ENCODE peak calls at places on chromosomes 3 and 15, in six cellular contexts. B is transverse colon, W is HCT116, S is breast epithelium, E is spleen, N is SK-N-SH. I is an unnamed sample.

GRCh38 chr3:46442591-46443530 is 21.8 kb downstream of the LTF start:
- DNase-seq in B (peak; percentile 72), E (no peak), W (no peak), S (no peak), N (peak; percentile 46), I (peak; percentile 28)

GRCh38 chr3:33884204-33884561 is 85.8 kb downstream of the PDCD6IP start:
- DNase-seq in N (no peak), E (no peak), B (no peak), W (no peak), S (no peak), I (peak; percentile 55)

GRCh38 chr3:48433472-48434118 is 3.7 kb upstream of the PLXNB1 start:
- DNase-seq in B (peak; percentile 84), N (no peak), W (no peak), E (peak; percentile 71), S (no peak), I (no peak)

GRCh38 chr15:39336926-39337325 is 244.0 kb upstream of the THBS1 start:
- DNase-seq in E (no peak), N (no peak), B (no peak), W (no peak), S (no peak), I (no peak)

GRCh38 chr3:53045107-53045783 is 628 bp downstream of the SFMBT1 start:
- DNase-seq in W (no peak), N (peak; percentile 92), B (peak; percentile 64), E (peak; percentile 92), S (no peak), I (no peak)

GRCh38 chr3:197963019-197963637 is 3.1 kb downstream of the LMLN start:
- DNase-seq in B (no peak), S (no peak), N (no peak), E (no peak), W (no peak), I (no peak)

GRCh38 chr3:43948013-43948412 is 257.3 kb downstream of the ABHD5 start:
- DNase-seq in E (no peak), N (no peak), S (no peak), W (no peak), B (no peak), I (no peak)

GRCh38 chr15:95930659-95931375 is 399.7 kb upstream of the NR2F2 start:
- DNase-seq in W (no peak), N (no peak), S (no peak), E (no peak), B (no peak), I (no peak)

GRCh38 chr15:63985221-63986184 is 60.8 kb downstream of the DAPK2 start:
- DNase-seq in E (peak; percentile 79), S (no peak), W (no peak), N (no peak), B (no peak), I (no peak)

GRCh38 chr15:100860829-100861510 is 18.7 kb upstream of the ALDH1A3 start:
- DNase-seq in E (no peak), N (no peak), S (no peak), W (no peak), B (no peak), I (no peak)

GRCh38 chr3:48039487-48040190 is 23.4 kb upstream of the MAP4 start:
- DNase-seq in E (no peak), N (no peak), W (peak; percentile 74), B (no peak), S (no peak), I (no peak)

GRCh38 chr3:126522363-126522788 is 1.6 kb upstream of the CHST13 start:
- DNase-seq in B (peak; percentile 54), E (peak; percentile 78), W (peak; percentile 28), S (peak; percentile 34), N (peak; percentile 88), I (no peak)

GRCh38 chr15:82298520-82298919 is 35.9 kb downstream of the SAXO2 start:
- DNase-seq in W (no peak), B (peak; percentile 27), S (no peak), E (peak; percentile 86), N (no peak), I (no peak)

GRCh38 chr3:113832477-113833164 is 6.0 kb upstream of the GRAMD1C start:
- DNase-seq in S (peak; percentile 30), E (no peak), B (no peak), W (no peak), N (no peak), I (no peak)

GRCh38 chr3:188590556-188590955 is 436.6 kb downstream of the LPP start:
- DNase-seq in B (no peak), S (no peak), E (no peak), W (no peak), N (no peak), I (no peak)

GRCh38 chr15:74264081-74264501 is 28.0 kb downstream of the CCDC33 start:
- DNase-seq in W (no peak), B (no peak), E (no peak), S (no peak), N (no peak), I (no peak)

GRCh38 chr3:56997675-56998074 is 62.8 kb upstream of the SPATA12 start:
- DNase-seq in B (no peak), E (no peak), S (no peak), N (no peak), W (no peak), I (no peak)

GRCh38 chr3:52186729-52187128 is 11.2 kb upstream of the ALAS1 start:
- DNase-seq in B (no peak), E (no peak), N (no peak), W (no peak), S (no peak), I (no peak)

DNA sequence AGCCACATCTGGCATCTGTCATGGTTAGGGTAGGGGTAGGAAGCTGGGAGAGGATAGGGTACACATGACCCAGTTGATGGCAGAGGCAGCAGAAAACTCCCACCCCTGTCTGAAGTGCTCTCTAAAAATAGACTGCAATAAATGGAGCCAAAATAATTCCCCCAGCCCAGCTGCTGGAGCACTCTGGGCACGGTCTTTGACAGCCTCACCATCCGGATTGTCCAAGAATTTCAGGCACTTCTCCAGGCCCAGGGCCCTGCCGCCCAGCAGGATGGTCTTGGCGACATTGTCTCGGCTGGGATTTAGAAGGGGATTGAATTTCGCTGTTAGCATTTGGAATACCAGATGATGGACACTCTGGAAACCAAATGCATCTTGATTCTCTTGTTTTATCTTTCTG is 103.7 kb downstream of the IQSEC1 start:
- DNase-seq in B (no peak), N (no peak), S (no peak), E (no peak), W (no peak), I (no peak)
- H3K27ac ChIP-seq in B (no peak overlapping the region), N (no peak overlapping the region), S (no peak overlapping the region), E (peak overlapping the region; percentile 1), W (no peak overlapping the region), I (no peak overlapping the region)

GRCh38 chr3:63937661-63938651 is 25.8 kb upstream of the SCAANT1 start:
- DNase-seq in B (peak; percentile 30), W (no peak), N (no peak), E (no peak), S (no peak), I (no peak)
- TF ChIP-seq POLR2AphosphoS5 in B (no peak), W (no peak), N (no peak), E (peak; percentile 76), S (no peak), I (no peak)

GRCh38 chr3:24390169-24390821 is 104.4 kb downstream of the THRB start:
- DNase-seq in N (no peak), W (no peak), S (no peak), E (no peak), B (no peak), I (no peak)
- H3K9me3 ChIP-seq in N (no peaks in the 10 kb centered on the region), W (no peaks in the 10 kb centered on the region), S (no peaks in the 10 kb centered on the region), E (no peaks in the 10 kb centered on the region), B (no peaks in the 10 kb centered on the region), I (no peaks in the 10 kb centered on the region)

GRCh38 chr3:115022835-115023398 is 124.2 kb downstream of the ZBTB20 start:
- DNase-seq in B (no peak), N (no peak), S (no peak), W (no peak), E (no peak), I (no peak)

GRCh38 chr3:115022214-115022613 is 124.9 kb downstream of the ZBTB20 start:
- DNase-seq in N (no peak), B (no peak), S (no peak), W (no peak), E (no peak), I (no peak)

GRCh38 chr3:115019900-115020299 is 127.2 kb downstream of the ZBTB20 start:
- DNase-seq in B (no peak), W (no peak), S (no peak), N (no peak), E (no peak), I (no peak)

GRCh38 chr3:115021061-115021460 is 126.0 kb downstream of the ZBTB20 start:
- DNase-seq in S (no peak), W (no peak), N (no peak), B (no peak), E (no peak), I (no peak)

DNA sequence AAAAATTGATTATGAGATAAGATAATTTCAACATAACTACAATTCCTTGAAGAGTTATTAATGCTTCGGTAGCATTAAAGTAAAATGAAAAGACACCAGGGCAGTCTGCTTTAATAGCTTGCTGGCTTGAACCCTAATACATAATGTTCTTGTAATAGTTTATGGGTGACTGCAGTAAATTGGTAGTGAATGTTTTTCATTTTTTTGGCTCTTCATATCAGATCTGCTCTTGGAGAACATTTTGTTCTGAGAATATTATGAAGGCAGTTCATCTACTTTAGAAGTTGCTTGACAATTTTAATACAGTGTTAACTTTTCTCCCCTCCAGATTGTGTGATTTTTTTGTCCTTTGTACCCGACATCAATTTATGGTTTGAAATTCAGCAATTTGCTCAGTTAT is 128.4 kb downstream of the ZBTB20 start:
- DNase-seq in S (no peak), N (no peak), W (no peak), E (no peak), B (no peak), I (no peak)
- H3K27ac ChIP-seq in S (peak overlapping the region; percentile 15), N (no peak overlapping the region), W (no peak overlapping the region), E (peak overlapping the region; percentile 27), B (no peak overlapping the region), I (no peak overlapping the region)

GRCh38 chr3:12461097-12461649 is 23.1 kb upstream of the TSEN2 start:
- DNase-seq in N (no peak), B (no peak), W (no peak), E (no peak), S (no peak), I (no peak)
- TF ChIP-seq POLR2AphosphoS5 in N (no peak), B (no peak), W (no peak), E (no peak), S (no peak), I (no peak)

DNA sequence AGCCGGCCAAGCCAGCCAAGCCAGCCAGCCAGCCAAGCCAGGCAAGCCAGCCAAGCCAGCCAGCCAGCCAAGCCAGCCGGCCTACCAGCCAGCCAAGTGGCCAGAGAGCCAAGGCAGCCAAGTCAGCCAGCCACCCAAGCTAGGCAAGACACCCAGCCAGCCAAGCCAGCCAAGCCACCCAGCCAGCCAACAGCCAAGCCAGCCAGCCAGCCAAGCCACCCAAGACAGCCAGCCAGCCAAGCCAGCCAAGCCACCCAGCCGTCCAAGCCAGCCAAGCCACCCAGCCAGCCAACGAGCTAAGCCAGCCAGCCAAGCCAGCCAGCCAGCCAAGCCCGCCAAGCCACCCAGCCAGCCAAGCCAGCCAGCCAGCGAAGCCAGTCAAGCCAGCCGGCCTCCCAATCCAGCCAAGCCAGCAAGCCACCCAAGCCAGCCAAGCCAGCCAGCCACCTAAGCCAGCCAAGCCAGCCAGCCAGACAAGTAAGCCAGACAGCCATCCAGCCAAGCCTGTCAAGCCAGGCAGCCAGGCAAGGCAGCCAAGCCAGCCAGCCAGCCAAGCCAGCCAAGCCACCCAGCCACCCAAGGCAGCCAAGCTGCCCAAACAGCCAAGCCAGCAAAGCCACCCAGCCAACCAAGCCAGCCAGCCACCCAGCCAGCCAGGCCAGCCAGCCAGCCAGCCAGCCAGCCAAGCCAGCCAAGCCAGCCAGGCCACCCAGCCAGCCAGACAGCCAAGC is 200.5 kb downstream of the GOLGA6L6 start:
- DNase-seq in N (peak; percentile 32), S (peak; percentile 89), B (peak; percentile 41), W (no peak), E (peak; percentile 96), I (no peak)
- H3K9me3 ChIP-seq in N (no peaks in the 10 kb centered on the region), S (peaks cover 64% of the 10 kb centered on the region), B (peaks cover 5% of the 10 kb centered on the region), W (peaks cover 57% of the 10 kb centered on the region), E (no peaks in the 10 kb centered on the region), I (peaks cover 10% of the 10 kb centered on the region)